ENCODE peak calls at places on chromosomes 12 and 14, in four cellular contexts. Q is GM12891, T is K562, L is GM12878. X is an unnamed sample.

GRCh38 chr14:103495854-103496253 is 26.8 kb downstream of the CKB start:
- DNase-seq in Q (no peak), T (no peak), L (no peak), X (no peak)

GRCh38 chr12:81644503-81644902 is 114.6 kb downstream of the PPFIA2 start:
- DNase-seq in L (no peak), Q (no peak), T (peak; percentile 3), X (no peak)

GRCh38 chr12:15783288-15783687 is 5.9 kb downstream of the EPS8 start:
- DNase-seq in L (no peak), Q (no peak), T (no peak), X (no peak)

GRCh38 chr12:989751-990278 is 1.2 kb upstream of the ERC1 start:
- DNase-seq in L (no peak), T (peak; percentile 53), Q (no peak), X (no peak)

GRCh38 chr12:100984821-100985220 is 190.2 kb downstream of the ANO4 start:
- DNase-seq in T (no peak), L (no peak), Q (no peak), X (no peak)

GRCh38 chr12:110741371-110741770 is 1.3 kb downstream of the PPP1CC start:
- DNase-seq in T (peak; percentile 28), L (no peak), Q (no peak), X (peak; percentile 14)

GRCh38 chr12:78018146-78018910 is 187.6 kb downstream of the NAV3 start:
- DNase-seq in L (no peak), Q (no peak), T (no peak), X (no peak)

GRCh38 chr12:27096420-27096819 is 14.0 kb upstream of the C12orf71 start:
- DNase-seq in Q (no peak), T (no peak), L (no peak), X (no peak)

GRCh38 chr12:43816168-43816567 is 10.1 kb upstream of the TWF1 start:
- DNase-seq in Q (no peak), L (no peak), T (no peak), X (no peak)

GRCh38 chr14:89422181-89422951 is 5.3 kb upstream of the FOXN3 start:
- DNase-seq in Q (no peak), T (no peak), L (no peak), X (no peak)

GRCh38 chr14:22554706-22555572 is 34.1 kb downstream of the DAD1 start:
- DNase-seq in Q (no peak), L (no peak), T (no peak), X (no peak)

GRCh38 chr12:17680220-17680619 is 409.8 kb downstream of the RERGL start:
- DNase-seq in Q (no peak), T (no peak), L (no peak), X (no peak)

GRCh38 chr12:116662612-116663144 is 75.2 kb downstream of the SPRING1 start:
- DNase-seq in T (no peak), L (no peak), Q (no peak), X (peak; percentile 76)

GRCh38 chr12:11970155-11970520 is 100.6 kb upstream of the BCL2L14 start:
- DNase-seq in L (no peak), T (no peak), Q (no peak), X (no peak)

GRCh38 chr14:20687362-20688166 is 1.0 kb upstream of the ANG start:
- DNase-seq in Q (no peak), L (no peak), T (no peak), X (no peak)

GRCh38 chr14:34461334-34462131 is 507 bp downstream of the SPTSSA start:
- DNase-seq in Q (no peak), L (no peak), T (peak; percentile 72), X (peak; percentile 51)

GRCh38 chr14:89276424-89276975 is 140.5 kb downstream of the FOXN3 start:
- DNase-seq in T (no peak), Q (peak; percentile 30), L (peak; percentile 94), X (no peak)

GRCh38 chr14:61640834-61641170 is 54.5 kb upstream of the HIF1A start:
- DNase-seq in L (no peak), T (no peak), Q (no peak), X (no peak)

GRCh38 chr14:104349950-104350349 is 211.6 kb downstream of the KIF26A start:
- DNase-seq in Q (no peak), L (no peak), T (no peak), X (no peak)

GRCh38 chr12:122981036-122981471 is 573 bp downstream of the ARL6IP4 start:
- DNase-seq in Q (no peak), L (no peak), T (peak; percentile 52), X (no peak)

GRCh38 chr14:87615050-87615449 is 377.9 kb downstream of the GALC start:
- DNase-seq in L (no peak), Q (no peak), T (no peak), X (no peak)

GRCh38 chr14:60350366-60350720 is 101.3 kb downstream of the PPM1A start:
- DNase-seq in L (no peak), Q (no peak), T (peak; percentile 33), X (no peak)

GRCh38 chr14:37637341-37637740 is 41.9 kb downstream of the TTC6 start:
- DNase-seq in L (no peak), Q (no peak), T (no peak), X (no peak)

GRCh38 chr14:104680806-104681688 is 8.4 kb upstream of the INF2 start:
- DNase-seq in L (no peak), T (no peak), Q (no peak), X (peak; percentile 68)

GRCh38 chr12:32083489-32083888 is 23.2 kb upstream of the BICD1 start:
- DNase-seq in T (no peak), L (no peak), Q (no peak), X (no peak)

GRCh38 chr12:71303199-71303598 is 136.4 kb upstream of the LGR5 start:
- DNase-seq in Q (no peak), T (no peak), L (no peak), X (no peak)

GRCh38 chr14:78836777-78837176 is 666.6 kb downstream of the NRXN3 start:
- DNase-seq in T (peak; percentile 53), Q (peak; percentile 2), L (peak; percentile 17), X (peak; percentile 35)

GRCh38 chr12:25014961-25015360 is 66.1 kb upstream of the BCAT1 start:
- DNase-seq in T (no peak), Q (no peak), L (no peak), X (no peak)

GRCh38 chr12:32742133-32742532 is 13.6 kb downstream of the YARS2 start:
- DNase-seq in T (no peak), L (no peak), Q (no peak), X (no peak)

GRCh38 chr12:128259556-128260070 is 7.4 kb upstream of the TMEM132C start:
- DNase-seq in T (peak; percentile 51), L (no peak), Q (no peak), X (no peak)

GRCh38 chr14:101019974-101020710 is 116.6 kb upstream of the RTL1 start:
- DNase-seq in Q (no peak), T (no peak), L (no peak), X (no peak)

GRCh38 chr12:6807170-6807569 is 14.5 kb upstream of the GPR162 start:
- DNase-seq in Q (no peak), T (no peak), L (no peak), X (no peak)

GRCh38 chr12:93502802-93503623 is 35.7 kb downstream of the MRPL42 start:
- DNase-seq in Q (no peak), T (peak; percentile 64), L (no peak), X (no peak)

GRCh38 chr12:78448692-78449091 is 415.9 kb upstream of the SYT1 start:
- DNase-seq in T (no peak), Q (no peak), L (no peak), X (no peak)

GRCh38 chr14:66281036-66281776 is 205.0 kb upstream of the CCDC196 start:
- DNase-seq in T (no peak), Q (no peak), L (no peak), X (no peak)

GRCh38 chr14:76473381-76474263 is 97.7 kb downstream of the ESRRB start:
- DNase-seq in T (no peak), Q (no peak), L (no peak), X (no peak)

GRCh38 chr12:52195065-52195730 is 3.4 kb upstream of the KRT80 start:
- DNase-seq in Q (no peak), L (no peak), T (peak; percentile 36), X (no peak)

GRCh38 chr14:43003845-43004244 is 1397.2 kb downstream of the LRFN5 start:
- DNase-seq in Q (no peak), T (peak; percentile 1), L (no peak), X (no peak)

GRCh38 chr12:5778823-5779222 is 166.2 kb downstream of the ANO2 start:
- DNase-seq in L (no peak), T (no peak), Q (no peak), X (no peak)
- TF ChIP-seq SPI1 in L (no peak), T (no peak), Q (no peak), X (no peak)

GRCh38 chr12:3097186-3097804 is 20.1 kb downstream of the TSPAN9 start:
- DNase-seq in Q (no peak), L (no peak), T (peak; percentile 71), X (no peak)
- TF ChIP-seq SPI1 in Q (no peak), L (no peak), T (peak; percentile 71), X (no peak)

GRCh38 chr14:106840258-106840657 is 1313.9 kb downstream of the TMEM121 start:
- DNase-seq in Q (no peak), L (no peak), T (no peak), X (no peak)

GRCh38 chr14:106842687-106843086 is 1316.3 kb downstream of the TMEM121 start:
- DNase-seq in L (no peak), Q (no peak), T (peak; percentile 14), X (no peak)

GRCh38 chr14:106843376-106843775 is 1317.0 kb downstream of the TMEM121 start:
- DNase-seq in T (no peak), Q (no peak), L (no peak), X (no peak)

GRCh38 chr14:106843951-106844483 is 1317.6 kb downstream of the TMEM121 start:
- DNase-seq in L (no peak), Q (no peak), T (no peak), X (peak; percentile 81)

GRCh38 chr14:106841701-106842100 is 1315.3 kb downstream of the TMEM121 start:
- DNase-seq in Q (no peak), T (no peak), L (no peak), X (no peak)
- TF ChIP-seq SPI1 in Q (no peak), T (no peak), L (no peak), X (no peak)

GRCh38 chr14:95290769-95291440 is 28.8 kb downstream of the CLMN start:
- DNase-seq in T (no peak), Q (peak; percentile 60), L (no peak), X (no peak)
- TF ChIP-seq SPI1 in T (no peak), Q (no peak), L (no peak), X (no peak)

GRCh38 chr14:94545131-94545841 is 16.0 kb upstream of the SERPINA4 start:
- DNase-seq in Q (no peak), L (no peak), T (peak; percentile 2), X (no peak)
- TF ChIP-seq SPI1 in Q (no peak), L (no peak), T (no peak), X (no peak)

GRCh38 chr12:98373982-98374381 is 141.4 kb upstream of the TMPO start:
- DNase-seq in T (peak; percentile 9), L (no peak), Q (no peak), X (no peak)
- TF ChIP-seq SPI1 in T (no peak), L (no peak), Q (no peak), X (no peak)